ENCODE peak calls at places on chromosome 9, in eight cellular contexts. Q, Y, H, G, O, U, V and X are unnamed samples. For H3K9me3, the result is how much of the 10 kb centered on the place peaks cover.

GRCh38 chr9:133023117-133023890 is 7.5 kb upstream of the GTF3C5 start:
- DNase-seq in V (no peak), G (no peak), Q (no peak), Y (no peak), H (peak), U (no peak), O (no peak), X (no peak)

GRCh38 chr9:96160866-96161265 is 141.1 kb downstream of the HSD17B3 start:
- DNase-seq in H (no peak), O (no peak), U (no peak), V (no peak), G (no peak), Y (no peak), Q (no peak), X (no peak)

GRCh38 chr9:14179449-14179848 is 134.5 kb downstream of the NFIB start:
- DNase-seq in V (no peak), Q (no peak), H (no peak), U (no peak), Y (no peak), G (no peak), O (no peak), X (no peak)

GRCh38 chr9:92360083-92360482 is 34.3 kb downstream of the CENPP start:
- DNase-seq in O (no peak), U (no peak), Y (no peak), Q (no peak), V (no peak), G (no peak), H (no peak), X (no peak)

GRCh38 chr9:92668746-92669526 is 995 bp downstream of the IPPK start:
- DNase-seq in V (peak), Q (peak), U (peak), H (peak), O (peak), Y (peak), G (peak), X (peak)

GRCh38 chr9:87878930-87879603 is 3.6 kb upstream of the SPATA31E1 start:
- DNase-seq in Q (peak), U (no peak), V (no peak), Y (no peak), H (peak), G (no peak), O (no peak), X (no peak)

GRCh38 chr9:88741335-88741734 is 206.4 kb downstream of the NXNL2 start:
- DNase-seq in Q (no peak), V (no peak), U (no peak), G (peak), Y (no peak), H (no peak), O (no peak), X (no peak)

GRCh38 chr9:14421291-14421690 is 107.3 kb upstream of the NFIB start:
- DNase-seq in U (no peak), V (no peak), Y (no peak), Q (no peak), O (no peak), H (no peak), G (no peak), X (no peak)

GRCh38 chr9:72203205-72203803 is 54.1 kb downstream of the GDA start:
- DNase-seq in Q (peak), H (peak), G (no peak), Y (peak), V (no peak), U (no peak), O (peak), X (no peak)

GRCh38 chr9:71748280-71748743 is 20.0 kb downstream of the CEMIP2 start:
- DNase-seq in G (no peak), V (no peak), H (peak), U (no peak), Y (no peak), O (no peak), Q (peak), X (no peak)

GRCh38 chr9:38284768-38285080 is 107.8 kb upstream of the ALDH1B1 start:
- DNase-seq in G (peak), U (no peak), Y (no peak), H (no peak), O (no peak), V (no peak), Q (no peak), X (peak)

GRCh38 chr9:111895996-111896941 is at the start of gene UGCG:
- DNase-seq in O (peak), H (peak), G (peak), Y (peak), Q (peak), V (peak), U (peak), X (peak)

GRCh38 chr9:113594484-113595299 is 131.2 kb downstream of the RGS3 start:
- DNase-seq in Q (no peak), U (no peak), Y (no peak), G (no peak), V (no peak), H (peak), O (peak), X (no peak)

GRCh38 chr9:86836797-86837196 is 110.5 kb downstream of the GAS1 start:
- DNase-seq in V (no peak), G (no peak), H (no peak), Q (no peak), O (no peak), U (no peak), Y (no peak), X (no peak)

GRCh38 chr9:126705767-126706697 is 92.3 kb downstream of the LMX1B start:
- DNase-seq in V (peak), Y (peak), G (peak), H (peak), O (no peak), U (peak), Q (peak), X (no peak)

GRCh38 chr9:14768561-14769234 is 46.2 kb upstream of the CER1 start:
- DNase-seq in Q (peak), U (no peak), H (peak), O (no peak), G (no peak), V (no peak), Y (peak), X (no peak)

GRCh38 chr9:78866228-78867132 is 569.6 kb downstream of the PSAT1 start:
- DNase-seq in V (no peak), O (no peak), Q (peak), H (peak), U (no peak), G (no peak), Y (peak), X (no peak)

GRCh38 chr9:132935021-132935420 is 9.4 kb downstream of the TSC1 start:
- DNase-seq in O (no peak), Q (no peak), H (no peak), U (no peak), G (no peak), V (no peak), Y (no peak), X (no peak)

GRCh38 chr9:115191667-115192066 is 73.7 kb upstream of the TNC start:
- DNase-seq in U (no peak), H (no peak), Y (no peak), O (no peak), G (no peak), V (no peak), Q (no peak), X (no peak)

GRCh38 chr9:98786750-98787510 is 9.4 kb downstream of the ANKS6 start:
- DNase-seq in U (no peak), O (no peak), Y (no peak), H (no peak), V (no peak), Q (no peak), G (peak), X (peak)

GRCh38 chr9:33506626-33507370 is 17.3 kb upstream of the ANKRD18B start:
- DNase-seq in U (no peak), G (no peak), V (no peak), H (peak), Q (peak), O (peak), Y (peak), X (no peak)

GRCh38 chr9:110545705-110546104 is 33.8 kb downstream of the SVEP1 start:
- DNase-seq in V (no peak), O (no peak), Q (peak), U (no peak), Y (no peak), G (no peak), H (peak), X (no peak)

GRCh38 chr9:83512621-83513020 is 25.6 kb downstream of the FRMD3 start:
- DNase-seq in G (no peak), Y (no peak), V (no peak), Q (no peak), H (no peak), U (no peak), O (no peak), X (no peak)

GRCh38 chr9:118522093-118523028 is 818.2 kb downstream of the TLR4 start:
- DNase-seq in H (peak), Y (peak), U (no peak), G (no peak), O (peak), V (no peak), Q (no peak), X (no peak)

GRCh38 chr9:89350988-89351557 is 32.8 kb downstream of the SECISBP2 start:
- DNase-seq in O (no peak), H (no peak), V (no peak), Q (no peak), U (no peak), G (peak), Y (peak), X (no peak)

GRCh38 chr9:133839822-133840329 is 101.7 kb upstream of the SARDH start:
- DNase-seq in Y (peak), U (peak), V (no peak), G (no peak), H (peak), O (no peak), Q (peak), X (no peak)

GRCh38 chr9:77014597-77015263 is 4.7 kb upstream of the FOXB2 start:
- DNase-seq in Y (no peak), O (no peak), V (no peak), H (peak), U (no peak), G (peak), Q (no peak), X (peak)

GRCh38 chr9:84140535-84141101 is 160.0 kb downstream of the RMI1 start:
- DNase-seq in Q (peak), Y (peak), O (no peak), V (no peak), H (peak), G (no peak), U (peak), X (no peak)

GRCh38 chr9:78510035-78510434 is 213.1 kb downstream of the PSAT1 start:
- DNase-seq in V (no peak), G (no peak), Y (no peak), Q (no peak), O (no peak), H (no peak), U (no peak), X (no peak)

GRCh38 chr9:127523312-127523851 is 72.1 kb downstream of the LRSAM1 start:
- DNase-seq in V (no peak), H (peak), Q (peak), G (no peak), U (no peak), Y (peak), O (no peak), X (no peak)

GRCh38 chr9:93954436-93955355 is at the start of gene BARX1:
- DNase-seq in O (no peak), H (no peak), Y (no peak), G (no peak), V (no peak), Q (no peak), U (no peak), X (no peak)

GRCh38 chr9:26369096-26369495 is 523.5 kb downstream of the CAAP1 start:
- DNase-seq in Y (no peak), O (no peak), U (no peak), H (peak), Q (no peak), G (no peak), V (no peak), X (no peak)

GRCh38 chr9:35313911-35314310 is 152.1 kb downstream of the UNC13B start:
- DNase-seq in V (no peak), Q (peak), O (no peak), H (peak), U (no peak), G (no peak), Y (no peak), X (no peak)

DNA sequence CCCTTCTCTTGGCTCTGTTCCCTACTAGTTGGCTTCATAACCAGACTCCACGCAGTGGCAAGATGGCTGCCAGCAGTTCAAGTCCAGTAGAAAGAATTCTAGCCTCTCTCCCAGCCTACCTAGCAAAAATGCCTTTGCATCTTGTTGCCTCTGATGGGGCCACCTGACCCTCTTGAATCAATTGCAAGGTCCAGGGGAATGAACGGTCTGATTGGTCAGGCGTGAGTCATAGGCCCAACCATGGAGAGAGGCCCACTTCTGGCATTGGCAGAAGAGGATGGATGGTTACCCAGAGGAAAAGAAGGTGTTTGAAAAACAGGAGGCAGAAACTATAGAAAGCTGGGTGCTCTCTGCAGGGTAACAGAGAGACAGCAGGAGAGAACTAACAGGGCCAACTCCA is 622.6 kb downstream of the CCDC171 start:
- DNase-seq in U (no peak), O (no peak), G (peak), H (no peak), Y (no peak), Q (peak), V (no peak), X (no peak)
- H3K9me3 ChIP-seq in U (under half), O (under half), G (under half), H (under half), Y (under half), Q (under half), V (under half), X (under half)

GRCh38 chr9:101415578-101415977 is 16.9 kb downstream of the ZNF189 start:
- DNase-seq in O (no peak), Q (no peak), H (no peak), V (no peak), U (no peak), Y (no peak), G (no peak), X (no peak)
- H3K9me3 ChIP-seq in O (under half), Q (under half), H (under half), V (under half), U (under half), Y (under half), G (half or more), X (under half)

GRCh38 chr9:69546265-69546664 is 125.9 kb downstream of the APBA1 start:
- DNase-seq in Y (peak), V (no peak), O (no peak), Q (peak), U (no peak), G (no peak), H (peak), X (no peak)

GRCh38 chr9:69542942-69543704 is 129.0 kb downstream of the APBA1 start:
- DNase-seq in Q (no peak), U (peak), G (no peak), O (no peak), Y (no peak), V (no peak), H (peak), X (no peak)

DNA sequence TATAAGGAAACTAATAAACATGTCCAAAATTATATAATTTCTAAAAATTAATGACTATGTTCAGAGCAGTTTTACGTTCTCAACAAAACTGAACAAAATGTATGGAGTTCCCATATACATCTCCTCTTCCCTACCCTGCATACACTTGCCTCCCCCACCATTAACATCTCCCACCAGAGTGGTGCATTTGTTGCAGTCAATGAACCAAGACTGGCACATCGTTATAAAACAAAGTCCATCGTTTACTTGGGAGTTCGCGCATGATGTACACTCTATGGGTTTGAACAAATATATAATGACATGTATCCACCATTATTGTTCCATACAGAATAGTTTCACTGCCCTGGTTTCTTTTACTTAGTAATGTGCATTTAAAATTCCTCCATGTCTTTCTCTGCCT is 130.1 kb downstream of the APBA1 start:
- DNase-seq in H (no peak), V (no peak), O (no peak), G (no peak), Q (no peak), U (no peak), Y (no peak), X (no peak)
- H3K9me3 ChIP-seq in H (under half), V (under half), O (under half), G (under half), Q (under half), U (under half), Y (under half), X (under half)

GRCh38 chr9:120030847-120031246 is 549.1 kb downstream of the CDK5RAP2 start:
- DNase-seq in U (no peak), O (no peak), Q (no peak), V (no peak), G (no peak), Y (no peak), H (no peak), X (no peak)
- H3K9me3 ChIP-seq in U (under half), O (under half), Q (under half), V (under half), G (under half), Y (under half), H (under half), X (under half)